ENCODE peak calls at places on chromosome 21, in ten cellular contexts. U is HFFc6; Z is GM12865; H is neural crest cell; Q is foreskin fibroblast; T is tibial nerve; W is pancreas; K is IMR-90; A is AG04450; V is CD4-positive, alpha-beta T cell. E is an unnamed sample.
A peak's percentile ranks its signal among the peaks of the same experiment; 100 is the strongest.

GRCh38 chr21:37186983-37187382 is 80.2 kb downstream of the VPS26C start:
- DNase-seq in W (no peak), V (no peak), K (no peak), Z (no peak), T (no peak), H (no peak), U (no peak), Q (no peak), A (no peak), E (no peak)

GRCh38 chr21:39561128-39561527 is 51.6 kb upstream of the B3GALT5 start:
- DNase-seq in V (no peak), A (no peak), Z (no peak), U (no peak), T (no peak), W (no peak), K (no peak), Q (no peak), H (no peak), E (no peak)

GRCh38 chr21:39696620-39697019 is 48.4 kb upstream of the IGSF5 start:
- DNase-seq in T (no peak), Z (no peak), A (no peak), W (no peak), Q (no peak), V (no peak), K (no peak), U (no peak), H (no peak), E (no peak)

GRCh38 chr21:16330340-16331319 is 600.8 kb downstream of the USP25 start:
- DNase-seq in K (peak; percentile 75), U (peak; percentile 79), A (peak; percentile 44), H (peak; percentile 26), W (no peak), T (no peak), Q (peak; percentile 85), Z (peak; percentile 49), V (no peak), E (no peak)

GRCh38 chr21:26933448-26933847 is 33.4 kb downstream of the ADAMTS5 start:
- DNase-seq in V (no peak), U (peak; percentile 38), T (no peak), Z (no peak), Q (no peak), K (no peak), H (no peak), A (no peak), W (no peak), E (no peak)

GRCh38 chr21:34997295-34997694 is 51.8 kb downstream of the RUNX1 start:
- DNase-seq in T (no peak), Q (peak; percentile 22), K (no peak), V (no peak), A (no peak), Z (no peak), H (no peak), W (no peak), U (no peak), E (no peak)

GRCh38 chr21:34603002-34603709 is 11.8 kb downstream of the RCAN1 start:
- DNase-seq in V (peak; percentile 32), H (peak; percentile 79), W (peak; percentile 92), Z (peak; percentile 84), A (peak; percentile 46), T (peak; percentile 81), U (peak; percentile 56), K (peak; percentile 70), Q (peak; percentile 89), E (peak; percentile 76)

GRCh38 chr21:39193380-39193779 is 10.1 kb upstream of the PSMG1 start:
- DNase-seq in K (no peak), Z (no peak), U (no peak), H (no peak), Q (no peak), V (no peak), W (no peak), T (no peak), A (no peak), E (no peak)

GRCh38 chr21:17688912-17689874 is 76.5 kb upstream of the BTG3 start:
- DNase-seq in H (no peak), V (peak; percentile 39), A (no peak), Z (peak; percentile 26), T (no peak), U (peak; percentile 58), W (no peak), Q (no peak), K (peak; percentile 12), E (no peak)

GRCh38 chr21:28325618-28326017 is 667.1 kb downstream of the LTN1 start:
- DNase-seq in Q (no peak), H (no peak), Z (no peak), W (no peak), T (no peak), U (no peak), K (no peak), A (no peak), V (no peak), E (no peak)

DNA sequence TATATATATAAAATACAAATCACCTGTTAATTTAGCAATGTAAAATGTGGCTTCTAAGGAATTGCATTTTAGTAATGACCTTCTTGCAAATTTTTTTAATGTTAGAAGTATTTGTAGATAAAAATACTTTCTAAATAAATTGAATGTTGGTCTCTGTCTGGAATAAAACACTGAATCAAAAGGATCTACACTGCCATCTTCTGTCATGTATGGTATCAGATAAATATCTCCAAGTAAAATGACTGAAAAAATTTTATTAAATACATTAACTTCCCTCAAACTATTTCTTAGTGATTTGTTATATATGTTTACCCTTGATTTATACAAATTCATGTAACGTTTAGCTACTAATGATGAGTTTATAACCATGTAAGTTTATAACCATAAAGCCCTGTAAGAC is 2029.3 kb downstream of the MRPL39 start:
- DNase-seq in H (no peak), U (no peak), Q (no peak), Z (no peak), T (no peak), V (no peak), W (no peak), A (no peak), K (no peak), E (no peak)
- TF ChIP-seq CTCF in H (no peak), U (no peak), Q (no peak), Z (no peak), T (no peak), V (no peak), W (no peak), A (no peak), K (no peak), E (no peak)

DNA sequence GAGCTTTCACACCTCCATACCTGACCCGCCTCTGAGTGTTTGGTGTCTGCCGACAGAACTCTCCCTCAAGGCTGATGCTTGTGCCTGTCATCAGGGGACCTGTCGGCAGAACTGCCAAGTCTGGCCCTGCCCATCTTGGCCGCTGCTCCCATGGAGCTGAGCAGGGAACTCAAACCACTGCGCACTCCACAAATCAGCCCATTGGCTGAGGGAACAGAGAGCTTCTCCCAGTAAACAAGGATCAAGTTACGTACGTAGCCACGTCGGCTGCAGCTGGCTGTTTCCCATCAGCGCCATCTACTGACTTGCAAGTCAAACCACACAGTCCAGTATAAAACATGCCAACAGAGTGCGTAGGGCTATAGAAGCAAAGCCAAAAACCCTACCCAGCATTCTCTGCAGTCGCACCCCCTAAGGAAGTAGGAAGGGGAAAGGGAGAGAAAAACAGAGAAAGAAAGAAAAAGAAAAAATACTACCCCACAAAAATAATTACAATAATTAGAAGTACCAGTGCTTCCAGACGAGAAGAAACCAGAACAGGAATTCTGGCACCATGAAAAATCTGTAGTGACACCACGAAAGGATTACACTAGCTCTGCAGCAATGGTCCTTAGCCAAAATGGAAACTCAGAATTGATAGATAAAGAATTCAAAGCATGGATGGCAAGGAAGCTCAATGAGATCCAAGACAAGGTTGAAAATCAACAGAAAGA is 13.1 kb downstream of the KRTAP13-1 start:
- DNase-seq in Z (peak; percentile 53), Q (peak; percentile 52), A (no peak), V (no peak), U (no peak), W (peak; percentile 71), K (no peak), T (no peak), H (peak; percentile 46), E (no peak)
- TF ChIP-seq CTCF in Z (peak; percentile 34), Q (no peak), A (no peak), V (no peak), U (peak; percentile 10), W (peak; percentile 17), K (no peak), T (no peak), H (peak; percentile 70), E (no peak)

GRCh38 chr21:30268608-30269197 is 14.0 kb downstream of the KRTAP24-1 start:
- DNase-seq in T (no peak), Q (no peak), K (no peak), V (no peak), Z (peak; percentile 26), W (no peak), U (no peak), H (no peak), A (no peak), E (no peak)
- TF ChIP-seq CTCF in T (no peak), Q (peak; percentile 6), K (no peak), V (no peak), Z (peak; percentile 35), W (no peak), U (no peak), H (peak; percentile 39), A (no peak), E (no peak)

DNA sequence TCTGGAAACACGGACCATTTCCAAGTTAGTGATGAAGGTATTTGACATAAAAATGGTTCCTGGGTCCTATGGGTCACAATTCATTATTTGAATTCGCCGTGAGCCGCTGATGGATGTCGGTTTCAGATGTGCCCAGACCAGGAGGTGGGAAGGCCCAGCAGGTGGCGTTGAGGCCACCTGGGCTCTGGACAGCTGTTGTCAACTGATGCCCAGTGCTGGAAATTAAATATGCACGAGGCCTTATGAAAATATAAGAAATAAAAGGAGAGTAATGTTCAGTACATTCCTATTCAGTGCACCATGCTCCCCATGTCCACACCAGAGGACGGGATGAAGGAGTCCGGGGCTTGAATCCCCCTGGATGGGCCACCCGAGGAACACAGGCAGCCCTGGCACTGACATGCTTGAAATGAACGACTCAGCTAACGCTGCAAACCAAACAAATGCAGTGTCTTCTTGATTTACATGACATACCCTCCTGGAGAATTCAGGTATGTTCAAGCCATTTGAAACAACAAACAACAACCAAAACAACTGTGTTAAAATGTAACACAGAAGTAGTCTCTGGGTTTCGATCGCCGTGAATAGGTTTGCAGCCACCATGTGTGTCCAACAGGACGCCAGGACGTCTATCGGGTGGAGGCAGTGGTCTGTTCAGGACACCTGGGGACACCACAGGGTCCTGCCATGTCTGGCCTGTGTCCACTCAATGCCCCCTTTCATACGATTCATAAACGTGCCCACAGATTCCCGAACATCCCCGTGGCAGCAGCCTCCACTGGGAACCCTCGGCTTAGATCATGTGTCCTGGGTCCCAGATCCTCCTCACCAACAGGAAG is 6.1 kb downstream of the TFF3 start:
- DNase-seq in T (no peak), W (no peak), U (no peak), Z (no peak), A (no peak), Q (no peak), V (no peak), H (no peak), K (no peak), E (no peak)
- TF ChIP-seq CTCF in T (no peak), W (no peak), U (no peak), Z (no peak), A (no peak), Q (no peak), V (no peak), H (no peak), K (no peak), E (no peak)

DNA sequence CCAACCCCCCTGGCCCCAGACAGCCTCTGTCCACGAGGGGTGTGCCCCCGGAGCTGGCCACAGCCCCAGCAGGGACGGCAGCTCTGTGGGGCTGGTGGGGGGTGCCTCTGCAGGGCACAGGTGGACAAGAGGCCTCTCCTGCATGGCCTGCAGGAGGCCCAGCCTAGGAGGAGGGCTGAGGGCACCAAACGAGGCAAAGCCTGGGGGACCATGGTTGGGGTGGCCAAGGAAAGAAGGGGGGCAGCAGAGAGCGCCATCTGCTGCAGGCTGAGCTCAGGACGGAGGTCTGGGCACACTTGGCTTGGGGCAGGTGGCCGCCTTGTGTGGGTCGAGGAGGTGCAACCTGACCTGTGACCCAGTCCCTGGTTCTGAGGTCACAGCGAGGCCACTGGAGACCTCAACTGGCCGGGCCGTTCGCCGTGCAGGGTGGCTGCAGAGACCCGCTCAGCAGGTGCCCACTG is 27.3 kb downstream of the RRP1 start:
- DNase-seq in Q (no peak), U (no peak), T (no peak), V (no peak), W (no peak), H (no peak), K (no peak), Z (no peak), A (no peak), E (no peak)
- TF ChIP-seq CTCF in Q (no peak), U (peak; percentile 42), T (no peak), V (no peak), W (no peak), H (no peak), K (no peak), Z (no peak), A (no peak), E (no peak)

E was measured in omental fat pad.